ENCODE peak calls at places on chromosomes 13 and 19, in ten cellular contexts. G is transverse colon; R is fibroblast of lung; V is neural crest cell; B is HFFc6; N is foreskin fibroblast; L is thoracic aorta; Y is CD8-positive, alpha-beta T cell; T is ascending aorta; H is omental fat pad. Q is an unnamed sample.

GRCh38 chr13:106499905-106500304 is 35.6 kb downstream of the EFNB2 start:
- DNase-seq in Y (no peak), N (peak; percentile 25), L (no peak), R (peak; percentile 80), B (no peak), G (no peak), H (no peak), V (no peak), T (no peak), Q (no peak)

GRCh38 chr19:47730910-47731309 is 14.4 kb upstream of the NOP53 start:
- DNase-seq in B (no peak), N (no peak), T (no peak), L (no peak), H (no peak), Y (no peak), R (no peak), G (no peak), V (no peak), Q (no peak)

GRCh38 chr19:48501446-48501960 is 10.1 kb downstream of the LMTK3 start:
- DNase-seq in V (no peak), Y (peak; percentile 49), T (peak; percentile 64), L (no peak), R (no peak), N (no peak), G (peak; percentile 78), H (no peak), B (no peak), Q (no peak)

GRCh38 chr13:98141938-98142426 is 912 bp upstream of the FARP1 start:
- DNase-seq in L (no peak), V (no peak), Y (no peak), H (no peak), N (no peak), R (no peak), T (no peak), G (peak; percentile 38), B (no peak), Q (no peak)

GRCh38 chr19:40594657-40595077 is 6.5 kb upstream of the LTBP4 start:
- DNase-seq in G (no peak), N (peak; percentile 51), L (no peak), T (no peak), V (no peak), R (peak; percentile 75), B (peak; percentile 47), Y (no peak), H (no peak), Q (peak; percentile 64)

GRCh38 chr19:28497137-28497536 is 715.8 kb downstream of the UQCRFS1 start:
- DNase-seq in B (no peak), L (no peak), V (no peak), N (no peak), T (no peak), H (no peak), R (peak; percentile 89), Y (no peak), G (no peak), Q (no peak)

GRCh38 chr13:59144700-59145099 is 1019.0 kb downstream of the DIAPH3 start:
- DNase-seq in G (no peak), H (no peak), N (no peak), L (no peak), Y (no peak), T (no peak), R (peak; percentile 48), V (no peak), B (no peak), Q (no peak)

GRCh38 chr13:82569581-82569980 is 1312.7 kb downstream of the SLITRK1 start:
- DNase-seq in B (peak; percentile 9), G (no peak), R (peak; percentile 14), L (no peak), Y (no peak), N (no peak), H (no peak), T (no peak), V (no peak), Q (no peak)

GRCh38 chr19:52917531-52917930 is 5.7 kb downstream of the ZNF888 start:
- DNase-seq in R (no peak), T (no peak), B (no peak), N (no peak), Y (no peak), H (no peak), L (no peak), V (no peak), G (no peak), Q (no peak)

GRCh38 chr13:25971499-25972145 is 80.2 kb downstream of the SHISA2 start:
- DNase-seq in H (no peak), N (no peak), T (no peak), R (no peak), G (no peak), V (no peak), L (no peak), B (no peak), Y (no peak), Q (no peak)

GRCh38 chr13:109146393-109146792 is 517.0 kb downstream of the MYO16 start:
- DNase-seq in R (no peak), G (no peak), Y (no peak), T (no peak), V (no peak), H (no peak), B (no peak), N (no peak), L (no peak), Q (no peak)

GRCh38 chr13:109146912-109147624 is 517.7 kb downstream of the MYO16 start:
- DNase-seq in L (no peak), R (peak; percentile 96), V (no peak), N (peak; percentile 94), H (no peak), T (no peak), Y (no peak), B (peak; percentile 89), G (no peak), Q (no peak)

GRCh38 chr13:109148243-109148642 is 518.8 kb downstream of the MYO16 start:
- DNase-seq in V (no peak), L (no peak), T (no peak), H (no peak), Y (no peak), G (no peak), N (peak; percentile 73), B (peak; percentile 77), R (peak; percentile 61), Q (no peak)

GRCh38 chr13:109144693-109145437 is 515.5 kb downstream of the MYO16 start:
- DNase-seq in L (no peak), B (no peak), V (no peak), N (no peak), T (no peak), G (no peak), Y (no peak), R (no peak), H (no peak), Q (no peak)

GRCh38 chr13:109145631-109146030 is 516.2 kb downstream of the MYO16 start:
- DNase-seq in V (peak; percentile 23), T (no peak), Y (no peak), R (peak; percentile 64), L (no peak), H (no peak), N (peak; percentile 66), G (peak; percentile 30), B (peak; percentile 72), Q (no peak)
- TF ChIP-seq CTCF in V (peak; percentile 87), T (peak; percentile 79), Y (no peak), R (peak; percentile 95), L (peak; percentile 78), H (no peak), N (peak; percentile 88), G (peak; percentile 63), B (peak; percentile 90), Q (peak; percentile 76)

DNA sequence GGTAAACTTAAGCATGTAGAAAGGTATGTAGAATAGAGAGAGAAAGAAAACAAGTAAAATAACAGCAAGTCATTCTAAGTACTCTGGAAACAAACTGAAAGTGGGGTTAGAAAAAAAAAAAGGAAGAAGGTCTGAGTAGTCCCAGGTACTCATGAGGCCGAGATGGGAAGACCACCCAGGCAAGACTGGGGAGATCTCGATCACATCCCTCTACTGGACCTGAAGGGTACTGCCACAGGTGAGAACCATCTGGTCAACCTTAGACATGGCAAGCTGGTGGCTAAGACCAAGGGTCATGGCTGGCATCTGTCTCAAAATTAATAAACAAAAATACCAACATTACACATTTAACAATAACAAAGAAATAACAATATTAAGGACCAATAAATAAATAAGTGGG is 36.3 kb upstream of the ZNF724 start:
- DNase-seq in B (no peak), N (no peak), Y (no peak), L (no peak), V (no peak), H (no peak), T (no peak), G (no peak), R (no peak), Q (no peak)
- TF ChIP-seq CTCF in B (peak; percentile 44), N (no peak), Y (peak; percentile 45), L (peak; percentile 23), V (peak; percentile 49), H (no peak), T (no peak), G (peak; percentile 25), R (peak; percentile 25), Q (no peak)

DNA sequence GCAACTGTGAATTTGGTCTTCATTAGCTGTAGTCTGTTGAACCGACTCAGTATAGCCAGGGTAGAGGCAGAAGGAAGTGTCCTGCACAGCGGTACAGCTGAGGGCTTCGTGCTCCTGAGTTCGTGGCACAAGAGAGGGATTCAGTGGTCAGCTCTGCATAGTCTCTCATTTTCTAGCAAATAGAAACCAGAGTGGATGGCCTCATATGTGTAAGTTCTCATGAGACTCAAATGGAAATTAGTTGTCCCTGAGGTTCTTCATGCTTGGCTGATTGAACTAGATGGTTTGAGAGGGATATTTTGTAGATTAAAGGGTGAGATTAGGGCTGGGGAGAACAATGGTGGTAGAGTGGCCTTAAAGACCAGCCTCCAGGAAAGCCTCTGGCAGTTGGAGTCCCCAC is 50.5 kb downstream of the ARHGEF7 start:
- DNase-seq in N (no peak), V (no peak), Y (no peak), T (no peak), L (no peak), B (no peak), H (no peak), R (no peak), G (no peak), Q (no peak)
- TF ChIP-seq CTCF in N (no peak), V (no peak), Y (no peak), T (no peak), L (no peak), B (no peak), H (no peak), R (no peak), G (no peak), Q (no peak)

GRCh38 chr13:49371943-49372636 is 71.8 kb downstream of the CAB39L start:
- DNase-seq in L (no peak), H (no peak), B (no peak), G (no peak), T (no peak), Y (no peak), N (no peak), R (peak; percentile 65), V (no peak), Q (no peak)

GRCh38 chr13:49367640-49368431 is 76.0 kb downstream of the CAB39L start:
- DNase-seq in V (no peak), R (peak; percentile 37), H (no peak), L (no peak), G (no peak), B (no peak), Y (no peak), N (no peak), T (no peak), Q (no peak)

GRCh38 chr13:49368688-49369087 is 75.2 kb downstream of the CAB39L start:
- DNase-seq in T (no peak), Y (no peak), L (no peak), B (no peak), V (no peak), G (no peak), H (no peak), R (no peak), N (no peak), Q (no peak)

GRCh38 chr13:49369876-49370275 is 74.0 kb downstream of the CAB39L start:
- DNase-seq in G (no peak), R (no peak), Y (no peak), V (no peak), N (no peak), T (no peak), L (no peak), B (no peak), H (no peak), Q (no peak)

GRCh38 chr13:49370390-49370789 is 73.5 kb downstream of the CAB39L start:
- DNase-seq in G (no peak), B (no peak), V (no peak), H (no peak), N (no peak), R (no peak), Y (no peak), L (no peak), T (no peak), Q (no peak)
- TF ChIP-seq CTCF in G (no peak), B (no peak), V (no peak), H (no peak), N (no peak), R (no peak), Y (no peak), L (no peak), T (no peak), Q (no peak)